ENCODE peak calls at places on chromosomes 1 and 21, in eight cellular contexts. F is neuronal stem cell, Q is fibroblast of lung, A is mesendoderm, I is adipocyte, M is GM12878, G is H1, R is endodermal cell. W is an unnamed sample.

GRCh38 chr1:54312874-54313316 is 93.3 kb downstream of the SSBP3 start:
- DNase-seq in F (no peak), Q (peak; percentile 66), A (peak; percentile 95), I (peak; percentile 44), M (no peak), G (no peak), R (peak; percentile 67), W (no peak)

GRCh38 chr21:39006653-39007417 is 176.4 kb downstream of the PSMG1 start:
- DNase-seq in F (no peak), Q (peak; percentile 63), A (no peak), I (no peak), M (no peak), G (no peak), R (no peak), W (no peak)

GRCh38 chr1:154546264-154547043 is 12.0 kb downstream of the UBE2Q1 start:
- DNase-seq in F (peak; percentile 52), Q (peak; percentile 66), A (peak; percentile 85), I (peak; percentile 69), M (peak; percentile 13), G (peak; percentile 66), R (peak; percentile 94), W (peak; percentile 84)

GRCh38 chr1:54826226-54826816 is 25.2 kb upstream of the TTC22 start:
- DNase-seq in F (no peak), Q (no peak), A (no peak), I (no peak), M (no peak), G (no peak), R (no peak), W (no peak)

GRCh38 chr1:225919906-225920305 is 4.1 kb downstream of the PYCR2 start:
- DNase-seq in F (no peak), Q (peak; percentile 86), A (no peak), I (peak; percentile 75), M (peak; percentile 17), G (no peak), R (no peak), W (no peak)

GRCh38 chr1:98723574-98723973 is 62.1 kb downstream of the SNX7 start:
- DNase-seq in F (no peak), Q (no peak), A (no peak), I (no peak), M (no peak), G (no peak), R (no peak), W (peak; percentile 82)

GRCh38 chr1:228809621-228810313 is 74.5 kb downstream of the RHOU start:
- DNase-seq in F (no peak), Q (no peak), A (peak; percentile 98), I (no peak), M (no peak), G (no peak), R (peak; percentile 92), W (no peak)

GRCh38 chr1:30855686-30856259 is 52.8 kb downstream of the SDC3 start:
- DNase-seq in F (no peak), Q (no peak), A (no peak), I (no peak), M (no peak), G (no peak), R (no peak), W (no peak)

GRCh38 chr1:36207339-36207738 is 16.9 kb upstream of the THRAP3 start:
- DNase-seq in F (no peak), Q (peak; percentile 81), A (peak; percentile 79), I (peak; percentile 45), M (no peak), G (no peak), R (peak; percentile 76), W (no peak)

GRCh38 chr1:77424236-77424635 is 142.4 kb downstream of the AK5 start:
- DNase-seq in F (no peak), Q (peak; percentile 50), A (no peak), I (no peak), M (no peak), G (no peak), R (no peak), W (no peak)

GRCh38 chr21:45970674-45971486 is 10.7 kb upstream of the COL6A1 start:
- DNase-seq in F (no peak), Q (peak; percentile 58), A (peak; percentile 61), I (peak; percentile 88), M (no peak), G (no peak), R (peak; percentile 92), W (peak; percentile 61)

GRCh38 chr1:226572325-226572726 is 23.8 kb downstream of the STUM start:
- DNase-seq in F (no peak), Q (no peak), A (no peak), I (no peak), M (no peak), G (no peak), R (no peak), W (no peak)

GRCh38 chr21:45014747-45015468 is 59.5 kb upstream of the ADARB1 start:
- DNase-seq in F (no peak), Q (no peak), A (no peak), I (no peak), M (no peak), G (no peak), R (no peak), W (peak; percentile 69)

GRCh38 chr1:7784492-7785071 is 491 bp downstream of the PER3 start:
- DNase-seq in F (no peak), Q (no peak), A (no peak), I (no peak), M (no peak), G (no peak), R (peak; percentile 61), W (peak; percentile 37)

GRCh38 chr1:244371294-244372141 is 80.2 kb downstream of the ADSS2 start:
- DNase-seq in F (no peak), Q (no peak), A (no peak), I (no peak), M (no peak), G (no peak), R (no peak), W (no peak)

GRCh38 chr1:244029137-244029536 is 21.9 kb upstream of the ZBTB18 start:
- DNase-seq in F (no peak), Q (no peak), A (no peak), I (no peak), M (no peak), G (no peak), R (no peak), W (no peak)

GRCh38 chr21:35984654-35985366 is 75.5 kb downstream of the SETD4 start:
- DNase-seq in F (no peak), Q (no peak), A (peak; percentile 22), I (no peak), M (no peak), G (no peak), R (no peak), W (no peak)

GRCh38 chr1:117067528-117068370 is 7.6 kb downstream of the TTF2 start:
- DNase-seq in F (peak; percentile 49), Q (peak; percentile 73), A (peak; percentile 57), I (peak; percentile 86), M (peak; percentile 28), G (no peak), R (peak; percentile 71), W (peak; percentile 72)

GRCh38 chr1:68453060-68453665 is 3.4 kb upstream of the RPE65 start:
- DNase-seq in F (no peak), Q (no peak), A (no peak), I (peak; percentile 67), M (no peak), G (no peak), R (no peak), W (no peak)

GRCh38 chr1:213082778-213083445 is 31.9 kb downstream of the RPS6KC1 start:
- DNase-seq in F (no peak), Q (no peak), A (no peak), I (no peak), M (no peak), G (no peak), R (no peak), W (no peak)
- H3K9ac ChIP-seq in F (no peak overlapping the region), Q (no peak overlapping the region), A (no peak overlapping the region), I (no peak overlapping the region), M (no peak overlapping the region), G (no peak overlapping the region), R (no peak overlapping the region), W (no peak overlapping the region)

DNA sequence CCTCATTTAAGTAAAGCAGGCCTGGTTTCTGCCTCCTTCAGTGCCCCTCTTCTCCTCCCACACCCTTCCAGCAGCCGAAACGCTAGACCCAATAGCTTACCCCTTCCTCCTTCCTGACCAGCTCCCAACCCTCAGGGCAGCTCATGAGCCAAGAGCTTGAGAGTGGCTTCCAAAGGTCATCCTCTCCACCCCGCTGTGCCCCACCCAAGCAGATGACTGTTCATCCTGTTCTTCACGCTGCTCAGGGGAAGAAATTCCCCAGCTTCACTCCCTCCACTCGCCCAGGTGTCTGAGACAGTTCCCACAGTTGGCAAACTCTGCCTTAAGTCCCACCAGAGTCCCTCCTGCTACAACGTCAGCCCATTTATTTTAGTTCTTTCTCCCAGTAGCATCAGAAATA is 23.4 kb downstream of the ARHGEF19 start:
- DNase-seq in F (no peak), Q (peak; percentile 41), A (no peak), I (peak; percentile 55), M (no peak), G (no peak), R (no peak), W (no peak)
- H3K9ac ChIP-seq in F (no peak overlapping the region), Q (no peak overlapping the region), A (no peak overlapping the region), I (no peak overlapping the region), M (no peak overlapping the region), G (no peak overlapping the region), R (no peak overlapping the region), W (no peak overlapping the region)

GRCh38 chr21:41623945-41624344 is 116.0 kb upstream of the TMPRSS2 start:
- DNase-seq in F (no peak), Q (no peak), A (no peak), I (no peak), M (no peak), G (no peak), R (no peak), W (no peak)

GRCh38 chr21:41622201-41622600 is 114.2 kb upstream of the TMPRSS2 start:
- DNase-seq in F (no peak), Q (no peak), A (no peak), I (no peak), M (no peak), G (no peak), R (no peak), W (no peak)

GRCh38 chr21:41621523-41621922 is 113.6 kb upstream of the TMPRSS2 start:
- DNase-seq in F (no peak), Q (peak; percentile 65), A (no peak), I (no peak), M (no peak), G (no peak), R (no peak), W (no peak)

GRCh38 chr21:41624674-41625310 is 116.8 kb upstream of the TMPRSS2 start:
- DNase-seq in F (no peak), Q (no peak), A (no peak), I (no peak), M (no peak), G (no peak), R (no peak), W (no peak)

GRCh38 chr21:41622831-41623548 is 115.0 kb upstream of the TMPRSS2 start:
- DNase-seq in F (no peak), Q (no peak), A (no peak), I (no peak), M (no peak), G (no peak), R (no peak), W (no peak)
- H3K9ac ChIP-seq in F (no peak overlapping the region), Q (no peak overlapping the region), A (no peak overlapping the region), I (no peak overlapping the region), M (no peak overlapping the region), G (no peak overlapping the region), R (no peak overlapping the region), W (no peak overlapping the region)

DNA sequence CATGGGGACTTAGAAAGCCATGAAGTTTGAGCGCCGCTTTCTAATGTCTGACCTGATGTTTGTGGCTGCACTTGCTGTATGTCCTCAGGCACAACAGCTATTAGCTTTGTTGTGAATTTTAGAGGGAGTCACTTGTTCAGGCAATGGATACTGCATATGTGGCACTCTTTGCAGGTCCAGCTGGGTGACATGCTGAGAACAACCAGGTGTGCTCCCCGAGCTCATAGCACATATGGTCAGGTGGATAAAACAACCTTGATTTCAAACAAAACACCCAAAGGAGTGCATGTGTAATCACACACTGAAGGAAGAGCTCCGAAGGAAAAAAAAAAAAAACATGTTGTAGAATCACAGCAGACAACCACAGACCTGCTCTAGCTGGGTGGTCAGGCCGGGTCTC is 178.6 kb downstream of the BACH1 start:
- DNase-seq in F (no peak), Q (no peak), A (no peak), I (no peak), M (no peak), G (no peak), R (no peak), W (no peak)
- H3K9ac ChIP-seq in F (no peak overlapping the region), Q (no peak overlapping the region), A (no peak overlapping the region), I (no peak overlapping the region), M (no peak overlapping the region), G (no peak overlapping the region), R (no peak overlapping the region), W (no peak overlapping the region)

W was measured in Karpas-422.